ENCODE peak calls at places on chromosomes 7 and 10, in six cellular contexts. C is frontal cortex; U is HEK293T; S is CD8-positive, alpha-beta T cell; D is astrocyte of the cerebellum; W is thyroid gland. Y is an unnamed sample.

GRCh38 chr10:100636848-100637553 is 101.3 kb downstream of the HIF1AN start:
- DNase-seq in C (no peak), U (no peak), S (no peak), D (no peak), W (no peak), Y (no peak)

GRCh38 chr7:85030893-85031292 is 156.0 kb downstream of the SEMA3D start:
- DNase-seq in C (no peak), U (peak), S (no peak), D (peak), W (no peak), Y (peak)

GRCh38 chr10:123808873-123809272 is 82.7 kb downstream of the CPXM2 start:
- DNase-seq in C (no peak), U (no peak), S (no peak), D (no peak), W (no peak), Y (no peak)

GRCh38 chr7:43700059-43700501 is 29.2 kb downstream of the COA1 start:
- DNase-seq in C (peak), U (peak), S (no peak), D (peak), W (no peak), Y (no peak)

GRCh38 chr10:75466886-75467285 is 35.5 kb downstream of the LRMDA start:
- DNase-seq in C (no peak), U (no peak), S (no peak), D (no peak), W (no peak), Y (no peak)

GRCh38 chr10:70578371-70578947 is 24.1 kb downstream of the PRF1 start:
- DNase-seq in C (no peak), U (no peak), S (peak), D (peak), W (no peak), Y (no peak)

GRCh38 chr7:11343818-11344413 is 370.2 kb downstream of the PHF14 start:
- DNase-seq in C (no peak), U (peak), S (no peak), D (peak), W (no peak), Y (no peak)

GRCh38 chr7:81284576-81284975 is 365.7 kb upstream of the SEMA3C start:
- DNase-seq in C (no peak), U (no peak), S (no peak), D (no peak), W (no peak), Y (no peak)

GRCh38 chr7:35351466-35351865 is 97.6 kb upstream of the TBX20 start:
- DNase-seq in C (no peak), U (no peak), S (no peak), D (no peak), W (no peak), Y (no peak)

GRCh38 chr10:48289652-48290238 is 15.2 kb upstream of the FRMPD2 start:
- DNase-seq in C (no peak), U (peak), S (peak), D (no peak), W (peak), Y (peak)

GRCh38 chr10:89144836-89145235 is 62.3 kb downstream of the CH25H start:
- DNase-seq in C (no peak), U (no peak), S (no peak), D (no peak), W (no peak), Y (no peak)

GRCh38 chr10:126288547-126289493 is 99.5 kb downstream of the ADAM12 start:
- DNase-seq in C (no peak), U (no peak), S (no peak), D (no peak), W (no peak), Y (no peak)

GRCh38 chr7:18552311-18552916 is 56.9 kb downstream of the HDAC9 start:
- DNase-seq in C (no peak), U (no peak), S (no peak), D (no peak), W (no peak), Y (peak)

GRCh38 chr10:57919864-57920263 is 347.8 kb downstream of the IPMK start:
- DNase-seq in C (no peak), U (no peak), S (no peak), D (no peak), W (no peak), Y (no peak)

GRCh38 chr7:66682350-66683093 is 53.8 kb downstream of the KCTD7 start:
- DNase-seq in C (no peak), U (peak), S (no peak), D (no peak), W (peak), Y (no peak)

Y was measured in hippocampal formation.